ENCODE peak calls at places on chromosome 14, in eight cellular contexts. One of them, this sample, is unnamed.

GRCh38 chr14:29649170-29649569 is 278.5 kb downstream of the PRKD1 start:
- DNase-seq in DMS 273 treated with DMSO at 0.1 percent for 48 hours: no peak
- DNase-seq in HAP-1: no peak
- DNase-seq in NCI-H82: no peak
- DNase-seq in A549: no peak
- DNase-seq in SHP77: no peak
- DNase-seq in hypothalamus: no peak
- DNase-seq in HEK293T: no peak
- DNase-seq in this sample: no peak

GRCh38 chr14:36069535-36069900 is 107.0 kb downstream of the PTCSC3 start:
- DNase-seq in DMS 273 treated with DMSO at 0.1 percent for 48 hours: peak
- DNase-seq in HAP-1: peak
- DNase-seq in NCI-H82: peak
- DNase-seq in A549: peak
- DNase-seq in SHP77: peak
- DNase-seq in hypothalamus: peak
- DNase-seq in HEK293T: peak
- DNase-seq in this sample: peak

GRCh38 chr14:89911018-89911919 is 43.3 kb downstream of the EFCAB11 start:
- DNase-seq in DMS 273 treated with DMSO at 0.1 percent for 48 hours: no peak
- DNase-seq in HAP-1: peak
- DNase-seq in NCI-H82: no peak
- DNase-seq in A549: peak
- DNase-seq in SHP77: no peak
- DNase-seq in hypothalamus: no peak
- DNase-seq in HEK293T: no peak
- DNase-seq in this sample: peak

GRCh38 chr14:52926994-52927393 is 23.9 kb downstream of the FERMT2 start:
- DNase-seq in DMS 273 treated with DMSO at 0.1 percent for 48 hours: no peak
- DNase-seq in HAP-1: no peak
- DNase-seq in NCI-H82: peak
- DNase-seq in A549: peak
- DNase-seq in SHP77: peak
- DNase-seq in hypothalamus: no peak
- DNase-seq in HEK293T: no peak
- DNase-seq in this sample: no peak

GRCh38 chr14:105508069-105508468 is 17.0 kb downstream of the TEDC1 start:
- DNase-seq in DMS 273 treated with DMSO at 0.1 percent for 48 hours: no peak
- DNase-seq in HAP-1: no peak
- DNase-seq in NCI-H82: no peak
- DNase-seq in A549: no peak
- DNase-seq in SHP77: no peak
- DNase-seq in hypothalamus: no peak
- DNase-seq in HEK293T: no peak
- DNase-seq in this sample: no peak

GRCh38 chr14:48973136-48973535 is 613.0 kb downstream of the RPS29 start:
- DNase-seq in DMS 273 treated with DMSO at 0.1 percent for 48 hours: no peak
- DNase-seq in HAP-1: no peak
- DNase-seq in NCI-H82: no peak
- DNase-seq in A549: no peak
- DNase-seq in SHP77: no peak
- DNase-seq in hypothalamus: no peak
- DNase-seq in HEK293T: no peak
- DNase-seq in this sample: no peak

GRCh38 chr14:93042968-93043940 is 72.5 kb downstream of the ITPK1 start:
- DNase-seq in DMS 273 treated with DMSO at 0.1 percent for 48 hours: no peak
- DNase-seq in HAP-1: peak
- DNase-seq in NCI-H82: peak
- DNase-seq in A549: peak
- DNase-seq in SHP77: no peak
- DNase-seq in hypothalamus: no peak
- DNase-seq in HEK293T: peak
- DNase-seq in this sample: no peak

GRCh38 chr14:98694541-98694940 is 577.5 kb downstream of the BCL11B start:
- DNase-seq in DMS 273 treated with DMSO at 0.1 percent for 48 hours: no peak
- DNase-seq in HAP-1: no peak
- DNase-seq in NCI-H82: no peak
- DNase-seq in A549: no peak
- DNase-seq in SHP77: no peak
- DNase-seq in hypothalamus: no peak
- DNase-seq in HEK293T: no peak
- DNase-seq in this sample: no peak

GRCh38 chr14:24954697-24955037 is 95.3 kb downstream of the STXBP6 start:
- DNase-seq in DMS 273 treated with DMSO at 0.1 percent for 48 hours: no peak
- DNase-seq in HAP-1: no peak
- DNase-seq in NCI-H82: no peak
- DNase-seq in A549: no peak
- DNase-seq in SHP77: no peak
- DNase-seq in hypothalamus: no peak
- DNase-seq in HEK293T: no peak
- DNase-seq in this sample: no peak

GRCh38 chr14:51782412-51782811 is 78.0 kb upstream of the GNG2 start:
- DNase-seq in DMS 273 treated with DMSO at 0.1 percent for 48 hours: no peak
- DNase-seq in HAP-1: no peak
- DNase-seq in NCI-H82: no peak
- DNase-seq in A549: no peak
- DNase-seq in SHP77: no peak
- DNase-seq in hypothalamus: no peak
- DNase-seq in HEK293T: no peak
- DNase-seq in this sample: no peak

This sample was measured in NT2/D1.